ENCODE peak calls at places on chromosomes 7 and 10, in four cellular contexts. U is spleen, Z is right lobe of liver, T is GM23338. I is an unnamed sample.

GRCh38 chr7:101666751-101667150 is 37.7 kb upstream of the MYL10 start:
- DNase-seq in U (no peak), T (no peak), Z (no peak), I (no peak)

GRCh38 chr10:110919349-110919931 is at the start of gene SHOC2:
- DNase-seq in T (peak; percentile 100), U (peak; percentile 100), Z (peak; percentile 99), I (peak; percentile 99)

GRCh38 chr7:131194070-131194865 is 133.4 kb upstream of the MKLN1 start:
- DNase-seq in U (no peak), Z (no peak), T (no peak), I (no peak)

GRCh38 chr7:1719913-1720312 is 49.8 kb downstream of the ELFN1 start:
- DNase-seq in Z (no peak), U (no peak), T (no peak), I (peak; percentile 19)

GRCh38 chr10:96321822-96322221 is 17.6 kb downstream of the DNTT start:
- DNase-seq in Z (no peak), U (no peak), T (peak; percentile 79), I (no peak)

GRCh38 chr10:122663516-122664130 is 36.0 kb downstream of the C10orf120 start:
- DNase-seq in Z (no peak), T (no peak), U (no peak), I (no peak)

GRCh38 chr7:70836946-70837345 is 295.0 kb upstream of the GALNT17 start:
- DNase-seq in T (no peak), Z (no peak), U (no peak), I (no peak)

GRCh38 chr10:75106242-75106641 is 5.2 kb upstream of the SAMD8 start:
- DNase-seq in U (no peak), Z (peak; percentile 32), T (peak; percentile 64), I (no peak)

GRCh38 chr10:56028299-56029132 is 332.5 kb downstream of the ZWINT start:
- DNase-seq in T (no peak), Z (no peak), U (no peak), I (no peak)

GRCh38 chr7:2116903-2117680 is 115.7 kb downstream of the MAD1L1 start:
- DNase-seq in T (no peak), U (no peak), Z (no peak), I (peak; percentile 79)

GRCh38 chr7:68684246-68684850 is 913.9 kb upstream of the AUTS2 start:
- DNase-seq in Z (no peak), U (no peak), T (no peak), I (no peak)

GRCh38 chr10:116766241-116767198 is 24.2 kb upstream of the HSPA12A start:
- DNase-seq in Z (no peak), U (peak; percentile 54), T (peak; percentile 28), I (no peak)

DNA sequence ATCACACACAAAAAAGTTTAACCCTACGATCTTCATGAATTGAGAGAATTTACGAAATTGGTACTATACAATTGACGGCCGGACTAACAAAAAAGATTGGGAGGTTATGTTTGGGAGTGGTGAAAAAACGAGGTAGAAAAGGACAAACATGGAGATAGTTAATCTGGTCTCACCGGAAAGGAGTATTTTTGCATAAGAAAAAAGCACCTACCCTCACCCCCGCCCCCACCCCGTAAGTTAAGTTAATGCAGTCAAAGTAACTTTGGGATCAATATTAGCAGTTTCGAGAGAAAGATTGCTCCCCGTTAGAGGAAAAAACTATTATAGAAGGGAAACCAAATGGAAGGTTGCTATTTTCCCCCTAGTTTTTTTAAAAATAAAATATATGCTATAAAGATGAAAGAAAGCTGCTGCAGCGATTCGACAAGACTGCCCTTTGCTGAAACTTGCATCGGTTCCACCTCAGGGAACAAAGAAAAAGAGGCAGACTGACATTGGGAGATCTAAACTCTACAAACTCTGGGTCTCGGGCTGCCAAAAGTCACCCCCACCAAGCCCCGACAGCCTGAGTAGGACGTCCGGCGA is 3.5 kb downstream of the SP8 start:
- DNase-seq in Z (no peak), T (peak; percentile 71), U (no peak), I (no peak)
- H3K27me3 ChIP-seq in Z (peaks cover 62% of the 10 kb centered on the region), T (peaks cover 57% of the 10 kb centered on the region), U (peaks cover 99% of the 10 kb centered on the region), I (peaks cover 100% of the 10 kb centered on the region)

DNA sequence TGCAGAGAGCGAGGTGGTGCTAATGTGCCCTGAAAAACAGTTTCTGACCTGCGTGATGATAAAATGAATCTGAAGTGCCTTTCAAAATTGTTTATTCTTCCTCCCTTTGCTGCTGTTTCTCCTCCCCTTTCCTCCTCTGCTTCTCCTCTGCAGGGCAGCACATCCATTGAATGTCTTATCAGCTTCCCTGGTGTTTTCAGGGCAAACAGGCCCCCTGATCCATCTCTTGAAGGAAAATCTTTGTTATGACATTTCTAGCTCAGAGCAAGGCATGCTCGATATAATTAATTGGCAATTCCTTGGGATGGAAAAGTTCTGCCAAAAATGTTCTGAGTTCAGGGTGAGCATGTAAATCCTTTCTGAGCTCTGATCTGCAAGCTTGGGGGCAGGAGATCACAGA is 364.2 kb upstream of the ZNF32 start:
- DNase-seq in T (no peak), Z (no peak), U (no peak), I (no peak)
- H3K4me1 ChIP-seq in T (no peaks in the 10 kb centered on the region), Z (no peaks in the 10 kb centered on the region), U (no peaks in the 10 kb centered on the region), I (peaks cover 51% of the 10 kb centered on the region)

DNA sequence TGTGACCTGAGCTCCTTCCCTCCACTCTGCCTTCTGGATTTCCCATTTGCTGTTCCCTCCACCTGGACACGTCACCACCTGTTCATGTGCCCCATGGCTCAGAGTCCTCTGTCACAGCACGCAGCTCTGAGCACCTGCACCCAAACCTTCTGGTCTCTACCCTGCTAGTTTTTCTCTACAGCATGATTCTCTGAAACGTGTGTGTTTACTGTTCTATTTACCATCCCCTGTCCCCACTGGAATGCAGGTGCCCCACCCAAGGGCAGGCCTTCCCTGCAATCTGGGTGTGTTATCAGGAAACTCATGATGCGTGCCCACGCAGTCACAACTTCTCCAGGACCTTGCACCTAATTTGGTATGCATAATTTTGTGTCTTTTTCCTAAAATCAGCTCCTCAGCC is 284.4 kb upstream of the IGFBP3 start:
- DNase-seq in U (no peak), Z (no peak), T (no peak), I (no peak)
- H3K27ac ChIP-seq in U (no peak overlapping the region), Z (no peak overlapping the region), T (no peak overlapping the region), I (no peak overlapping the region)

DNA sequence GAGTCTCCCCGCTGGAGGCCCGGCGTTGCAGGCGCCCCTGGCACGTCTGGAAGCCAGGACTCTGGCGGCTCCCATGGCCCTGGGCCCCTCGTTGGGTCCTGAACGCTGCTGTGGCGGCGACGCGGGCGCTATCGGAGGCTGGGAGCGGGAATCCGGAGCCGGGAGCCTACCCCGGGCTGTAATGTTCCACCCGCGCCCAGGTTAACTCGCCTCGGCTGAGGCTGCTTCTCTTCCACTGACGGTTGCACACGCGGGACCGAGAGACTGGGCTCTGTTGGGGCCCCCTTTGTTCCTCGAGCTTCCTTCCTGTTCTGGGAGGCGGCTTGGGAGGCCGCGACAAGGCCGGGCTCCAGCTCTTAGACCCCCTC is 1.3 kb upstream of the HOXA5 start:
- DNase-seq in Z (no peak), U (peak; percentile 76), T (peak; percentile 54), I (no peak)
- H3K27me3 ChIP-seq in Z (peaks cover 74% of the 10 kb centered on the region), U (peaks cover 46% of the 10 kb centered on the region), T (peaks cover 100% of the 10 kb centered on the region), I (peaks cover 100% of the 10 kb centered on the region)

DNA sequence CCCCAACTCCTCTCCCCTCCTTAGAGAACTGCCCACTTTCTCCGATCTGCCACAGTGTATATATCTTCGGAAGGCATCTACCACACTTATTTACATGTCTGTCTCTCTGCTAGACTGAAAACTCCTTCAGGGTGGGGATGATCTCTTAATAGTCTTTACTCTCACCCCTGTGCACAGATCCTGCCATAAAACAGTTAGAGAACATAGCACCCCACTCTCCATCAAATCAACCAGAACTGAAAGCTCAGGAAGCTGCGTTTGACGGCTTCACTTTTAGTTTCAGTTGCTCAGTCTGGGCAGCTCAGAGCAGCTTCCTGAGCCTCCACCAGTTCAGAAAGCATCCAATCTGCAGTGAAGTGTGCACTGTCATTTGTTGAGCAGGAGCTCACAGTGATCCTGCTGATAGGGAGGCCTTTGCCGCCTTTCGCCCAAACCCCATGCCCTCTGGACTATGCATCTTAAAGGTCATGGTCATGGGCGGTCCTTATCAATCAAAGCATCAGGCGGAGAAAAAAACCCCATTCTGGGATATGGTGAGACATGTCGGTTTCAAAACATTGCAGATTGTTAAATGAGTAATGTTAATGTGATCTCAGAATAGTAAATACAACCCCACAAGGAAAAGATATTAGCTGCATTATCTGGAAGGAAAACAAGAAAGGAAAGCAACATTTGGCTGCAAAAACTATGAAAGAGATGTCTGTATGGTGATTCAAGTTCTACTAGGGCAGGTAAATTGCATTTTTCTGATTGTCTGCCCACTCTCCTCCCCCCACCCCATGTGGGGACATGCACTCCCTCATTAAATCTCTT is 167.1 kb upstream of the ADO start:
- DNase-seq in Z (no peak), T (no peak), U (peak; percentile 81), I (no peak)
- H3K4me1 ChIP-seq in Z (no peaks in the 10 kb centered on the region), T (peaks cover 14% of the 10 kb centered on the region), U (peaks cover 32% of the 10 kb centered on the region), I (peaks cover 23% of the 10 kb centered on the region)

DNA sequence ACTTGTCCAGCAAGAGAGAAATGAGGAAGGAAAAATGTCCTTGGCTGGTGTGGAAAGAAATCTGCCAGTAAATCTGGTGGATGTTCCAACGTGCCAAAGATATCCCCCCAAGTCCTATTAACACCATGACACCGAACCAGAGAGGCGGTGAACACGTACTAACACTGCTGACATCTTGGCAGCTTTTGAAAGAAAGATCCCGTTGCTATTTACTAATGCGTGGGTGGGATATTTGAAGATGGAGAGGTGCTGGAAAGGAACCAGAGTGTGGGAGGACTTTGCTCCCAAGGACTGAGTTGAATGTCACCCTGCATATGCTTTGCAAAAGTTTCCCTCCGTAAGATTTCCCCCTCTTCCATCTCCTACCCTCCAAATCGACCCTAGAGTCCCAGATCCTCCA is 7.9 kb downstream of the CCDC3 start:
- DNase-seq in Z (no peak), T (no peak), U (no peak), I (no peak)
- H3K27ac ChIP-seq in Z (no peak overlapping the region), T (no peak overlapping the region), U (no peak overlapping the region), I (no peak overlapping the region)

GRCh38 chr7:150668472-150668911 is 17.0 kb upstream of the GIMAP2 start:
- DNase-seq in T (no peak), U (no peak), Z (no peak), I (no peak)
- H3K27me3 ChIP-seq in T (no peaks in the 10 kb centered on the region), U (no peaks in the 10 kb centered on the region), Z (no peaks in the 10 kb centered on the region), I (no peaks in the 10 kb centered on the region)

I was measured in heart right ventricle.